ENCODE peak calls at places on chromosomes 4 and X, in six cellular contexts. One of them, this sample, is unnamed.

GRCh38 chrX:29477878-29478277 is 737.5 kb upstream of the MAGEB2 start:
- DNase-seq in cardiac septum: no peak
- DNase-seq in T-helper 1 cell: no peak
- DNase-seq in CD4-positive, alpha-beta T cell: no peak
- DNase-seq in stimulated activated CD4-positive, alpha-beta T cell treated with anti-CD3 and anti-CD28 coated beads, Interleukin-1b, Interleukin-23, amount 100 ng/mL, for 24 hours: no peak
- DNase-seq in SK-MEL-5: no peak
- DNase-seq in this sample: no peak

GRCh38 chrX:53441531-53442321 is 7.6 kb upstream of the HSD17B10 start:
- DNase-seq in cardiac septum: peak
- DNase-seq in T-helper 1 cell: peak
- DNase-seq in CD4-positive, alpha-beta T cell: peak
- DNase-seq in stimulated activated CD4-positive, alpha-beta T cell treated with anti-CD3 and anti-CD28 coated beads, Interleukin-1b, Interleukin-23, amount 100 ng/mL, for 24 hours: peak
- DNase-seq in SK-MEL-5: peak
- DNase-seq in this sample: peak

GRCh38 chrX:129606918-129607317 is 47.8 kb downstream of the APLN start:
- DNase-seq in cardiac septum: no peak
- DNase-seq in T-helper 1 cell: peak
- DNase-seq in CD4-positive, alpha-beta T cell: peak
- DNase-seq in stimulated activated CD4-positive, alpha-beta T cell treated with anti-CD3 and anti-CD28 coated beads, Interleukin-1b, Interleukin-23, amount 100 ng/mL, for 24 hours: peak
- DNase-seq in SK-MEL-5: peak
- DNase-seq in this sample: peak

GRCh38 chr4:174069848-174070330 is 213.6 kb downstream of the FBXO8 start:
- DNase-seq in cardiac septum: no peak
- DNase-seq in T-helper 1 cell: no peak
- DNase-seq in CD4-positive, alpha-beta T cell: no peak
- DNase-seq in stimulated activated CD4-positive, alpha-beta T cell treated with anti-CD3 and anti-CD28 coated beads, Interleukin-1b, Interleukin-23, amount 100 ng/mL, for 24 hours: no peak
- DNase-seq in SK-MEL-5: peak
- DNase-seq in this sample: no peak

GRCh38 chrX:43676960-43677582 is 21.0 kb downstream of the MAOA start:
- DNase-seq in cardiac septum: no peak
- DNase-seq in T-helper 1 cell: no peak
- DNase-seq in CD4-positive, alpha-beta T cell: no peak
- DNase-seq in stimulated activated CD4-positive, alpha-beta T cell treated with anti-CD3 and anti-CD28 coated beads, Interleukin-1b, Interleukin-23, amount 100 ng/mL, for 24 hours: no peak
- DNase-seq in SK-MEL-5: no peak
- DNase-seq in this sample: peak

GRCh38 chr4:47642985-47643745 is 158.1 kb downstream of the ATP10D start:
- DNase-seq in cardiac septum: no peak
- DNase-seq in T-helper 1 cell: no peak
- DNase-seq in CD4-positive, alpha-beta T cell: no peak
- DNase-seq in stimulated activated CD4-positive, alpha-beta T cell treated with anti-CD3 and anti-CD28 coated beads, Interleukin-1b, Interleukin-23, amount 100 ng/mL, for 24 hours: no peak
- DNase-seq in SK-MEL-5: peak
- DNase-seq in this sample: peak

GRCh38 chr4:69830529-69831269 is 29.2 kb downstream of the SULT1E1 start:
- DNase-seq in cardiac septum: no peak
- DNase-seq in T-helper 1 cell: no peak
- DNase-seq in CD4-positive, alpha-beta T cell: no peak
- DNase-seq in stimulated activated CD4-positive, alpha-beta T cell treated with anti-CD3 and anti-CD28 coated beads, Interleukin-1b, Interleukin-23, amount 100 ng/mL, for 24 hours: no peak
- DNase-seq in SK-MEL-5: no peak
- DNase-seq in this sample: peak

GRCh38 chr4:19850909-19851308 is 400.8 kb upstream of the SLIT2 start:
- DNase-seq in cardiac septum: no peak
- DNase-seq in T-helper 1 cell: no peak
- DNase-seq in CD4-positive, alpha-beta T cell: no peak
- DNase-seq in stimulated activated CD4-positive, alpha-beta T cell treated with anti-CD3 and anti-CD28 coated beads, Interleukin-1b, Interleukin-23, amount 100 ng/mL, for 24 hours: no peak
- DNase-seq in SK-MEL-5: no peak
- DNase-seq in this sample: peak

GRCh38 chr4:21790437-21791029 is 158.0 kb downstream of the KCNIP4 start:
- DNase-seq in cardiac septum: no peak
- DNase-seq in T-helper 1 cell: no peak
- DNase-seq in CD4-positive, alpha-beta T cell: no peak
- DNase-seq in stimulated activated CD4-positive, alpha-beta T cell treated with anti-CD3 and anti-CD28 coated beads, Interleukin-1b, Interleukin-23, amount 100 ng/mL, for 24 hours: no peak
- DNase-seq in SK-MEL-5: peak
- DNase-seq in this sample: peak

GRCh38 chrX:154021131-154021611 is 1.5 kb upstream of the IRAK1 start:
- DNase-seq in cardiac septum: no peak
- DNase-seq in T-helper 1 cell: no peak
- DNase-seq in CD4-positive, alpha-beta T cell: no peak
- DNase-seq in stimulated activated CD4-positive, alpha-beta T cell treated with anti-CD3 and anti-CD28 coated beads, Interleukin-1b, Interleukin-23, amount 100 ng/mL, for 24 hours: no peak
- DNase-seq in SK-MEL-5: no peak
- DNase-seq in this sample: peak

GRCh38 chr4:88054909-88055308 is 47.5 kb downstream of the PKD2 start:
- DNase-seq in cardiac septum: no peak
- DNase-seq in T-helper 1 cell: no peak
- DNase-seq in CD4-positive, alpha-beta T cell: no peak
- DNase-seq in stimulated activated CD4-positive, alpha-beta T cell treated with anti-CD3 and anti-CD28 coated beads, Interleukin-1b, Interleukin-23, amount 100 ng/mL, for 24 hours: no peak
- DNase-seq in SK-MEL-5: peak
- DNase-seq in this sample: peak

GRCh38 chrX:15908891-15909290 is 54.3 kb upstream of the AP1S2 start:
- DNase-seq in cardiac septum: no peak
- DNase-seq in T-helper 1 cell: no peak
- DNase-seq in CD4-positive, alpha-beta T cell: no peak
- DNase-seq in stimulated activated CD4-positive, alpha-beta T cell treated with anti-CD3 and anti-CD28 coated beads, Interleukin-1b, Interleukin-23, amount 100 ng/mL, for 24 hours: no peak
- DNase-seq in SK-MEL-5: peak
- DNase-seq in this sample: no peak